ENCODE peak calls at places on chromosomes 12 and 14, in four cellular contexts. One of them, this sample, is unnamed.

GRCh38 chr12:132162508-132163031 is 18.3 kb downstream of the NOC4L start:
- DNase-seq in HAP-1: no peak
- DNase-seq in GM12865: no peak
- DNase-seq in epithelial cell of esophagus: peak
- DNase-seq in this sample: peak

GRCh38 chr12:127600211-127600610 is 666.8 kb upstream of the TMEM132C start:
- DNase-seq in HAP-1: no peak
- DNase-seq in GM12865: no peak
- DNase-seq in epithelial cell of esophagus: no peak
- DNase-seq in this sample: no peak

GRCh38 chr12:105713901-105714300 is 383.4 kb downstream of the C12orf75 start:
- DNase-seq in HAP-1: no peak
- DNase-seq in GM12865: no peak
- DNase-seq in epithelial cell of esophagus: no peak
- DNase-seq in this sample: no peak

GRCh38 chr12:77388611-77389265 is 323.4 kb upstream of the E2F7 start:
- DNase-seq in HAP-1: no peak
- DNase-seq in GM12865: no peak
- DNase-seq in epithelial cell of esophagus: peak
- DNase-seq in this sample: no peak

GRCh38 chr12:6067152-6067916 is 57.1 kb downstream of the VWF start:
- DNase-seq in HAP-1: no peak
- DNase-seq in GM12865: no peak
- DNase-seq in epithelial cell of esophagus: no peak
- DNase-seq in this sample: no peak

GRCh38 chr14:99080306-99080705 is 191.7 kb downstream of the BCL11B start:
- DNase-seq in HAP-1: no peak
- DNase-seq in GM12865: no peak
- DNase-seq in epithelial cell of esophagus: no peak
- DNase-seq in this sample: no peak

GRCh38 chr12:83676896-83677295 is 990.2 kb downstream of the TMTC2 start:
- DNase-seq in HAP-1: no peak
- DNase-seq in GM12865: no peak
- DNase-seq in epithelial cell of esophagus: no peak
- DNase-seq in this sample: no peak

GRCh38 chr12:18383203-18383602 is 121.9 kb downstream of the PIK3C2G start:
- DNase-seq in HAP-1: peak
- DNase-seq in GM12865: no peak
- DNase-seq in epithelial cell of esophagus: peak
- DNase-seq in this sample: no peak

GRCh38 chr14:105490572-105491365 is at the start of gene TEDC1:
- DNase-seq in HAP-1: peak
- DNase-seq in GM12865: peak
- DNase-seq in epithelial cell of esophagus: peak
- DNase-seq in this sample: peak

GRCh38 chr12:59389968-59390576 is 205.8 kb upstream of the SLC16A7 start:
- DNase-seq in HAP-1: no peak
- DNase-seq in GM12865: no peak
- DNase-seq in epithelial cell of esophagus: no peak
- DNase-seq in this sample: no peak

GRCh38 chr12:126747530-126748149 is 1519.3 kb upstream of the TMEM132C start:
- DNase-seq in HAP-1: no peak
- DNase-seq in GM12865: peak
- DNase-seq in epithelial cell of esophagus: peak
- DNase-seq in this sample: peak

GRCh38 chr14:59354666-59355065 is 110.5 kb downstream of the GPR135 start:
- DNase-seq in HAP-1: no peak
- DNase-seq in GM12865: no peak
- DNase-seq in epithelial cell of esophagus: peak
- DNase-seq in this sample: no peak

GRCh38 chr12:99043319-99043914 is 398.3 kb downstream of the APAF1 start:
- DNase-seq in HAP-1: peak
- DNase-seq in GM12865: peak
- DNase-seq in epithelial cell of esophagus: peak
- DNase-seq in this sample: peak

GRCh38 chr14:79370969-79371368 is 840.3 kb downstream of the DIO2 start:
- DNase-seq in HAP-1: no peak
- DNase-seq in GM12865: no peak
- DNase-seq in epithelial cell of esophagus: no peak
- DNase-seq in this sample: no peak

GRCh38 chr12:129540249-129540648 is 363.6 kb downstream of the TMEM132D start:
- DNase-seq in HAP-1: no peak
- DNase-seq in GM12865: no peak
- DNase-seq in epithelial cell of esophagus: no peak
- DNase-seq in this sample: no peak

GRCh38 chr14:93994919-93995682 is 2.0 kb upstream of the CCDC197 start:
- DNase-seq in HAP-1: no peak
- DNase-seq in GM12865: no peak
- DNase-seq in epithelial cell of esophagus: peak
- DNase-seq in this sample: peak

GRCh38 chr14:51540364-51540763 is 111.3 kb upstream of the FRMD6 start:
- DNase-seq in HAP-1: no peak
- DNase-seq in GM12865: no peak
- DNase-seq in epithelial cell of esophagus: peak
- DNase-seq in this sample: no peak

GRCh38 chr14:69716483-69717187 is 50.3 kb upstream of the SRSF5 start:
- DNase-seq in HAP-1: no peak
- DNase-seq in GM12865: no peak
- DNase-seq in epithelial cell of esophagus: peak
- DNase-seq in this sample: peak

GRCh38 chr14:68622856-68623255 is 170.0 kb downstream of the ZFP36L1 start:
- DNase-seq in HAP-1: no peak
- DNase-seq in GM12865: peak
- DNase-seq in epithelial cell of esophagus: no peak
- DNase-seq in this sample: no peak

GRCh38 chr14:22861651-22862050 is 9.9 kb upstream of the LRP10 start:
- DNase-seq in HAP-1: no peak
- DNase-seq in GM12865: no peak
- DNase-seq in epithelial cell of esophagus: no peak
- DNase-seq in this sample: no peak

GRCh38 chr14:95500772-95501401 is 15.6 kb downstream of the SYNE3 start:
- DNase-seq in HAP-1: no peak
- DNase-seq in GM12865: no peak
- DNase-seq in epithelial cell of esophagus: peak
- DNase-seq in this sample: no peak

GRCh38 chr12:49098703-49099102 is 4.1 kb upstream of the DHH start:
- DNase-seq in HAP-1: no peak
- DNase-seq in GM12865: no peak
- DNase-seq in epithelial cell of esophagus: no peak
- DNase-seq in this sample: no peak

GRCh38 chr12:57896139-57896436 is 45.3 kb upstream of the ATP23 start:
- DNase-seq in HAP-1: no peak
- DNase-seq in GM12865: no peak
- DNase-seq in epithelial cell of esophagus: no peak
- DNase-seq in this sample: no peak

GRCh38 chr12:22653075-22653474 is 28.1 kb downstream of the ETNK1 start:
- DNase-seq in HAP-1: no peak
- DNase-seq in GM12865: no peak
- DNase-seq in epithelial cell of esophagus: no peak
- DNase-seq in this sample: peak

GRCh38 chr12:108838194-108839010 is 19.0 kb downstream of the SSH1 start:
- DNase-seq in HAP-1: no peak
- DNase-seq in GM12865: peak
- DNase-seq in epithelial cell of esophagus: peak
- DNase-seq in this sample: peak

GRCh38 chr12:99039367-99040120 is 394.5 kb downstream of the APAF1 start:
- DNase-seq in HAP-1: no peak
- DNase-seq in GM12865: no peak
- DNase-seq in epithelial cell of esophagus: no peak
- DNase-seq in this sample: peak

GRCh38 chr12:13661005-13661887 is 320.2 kb downstream of the GRIN2B start:
- DNase-seq in HAP-1: peak
- DNase-seq in GM12865: peak
- DNase-seq in epithelial cell of esophagus: peak
- DNase-seq in this sample: peak

GRCh38 chr12:12952036-12952435 is at the start of gene GPRC5D:
- DNase-seq in HAP-1: no peak
- DNase-seq in GM12865: peak
- DNase-seq in epithelial cell of esophagus: no peak
- DNase-seq in this sample: no peak

GRCh38 chr12:701896-702539 is 38.8 kb upstream of the NINJ2 start:
- DNase-seq in HAP-1: no peak
- DNase-seq in GM12865: no peak
- DNase-seq in epithelial cell of esophagus: no peak
- DNase-seq in this sample: no peak

This sample was measured in MV-4-11.